ENCODE peak calls at places on chromosomes 7 and 10, in nine cellular contexts. H is activated T-helper 1 cell treated with anti-CD3 and anti-CD28 coated beads, Interleukin-2, amount 50 U/mL, for 16 hours; N is T-helper 1 cell; G is NCI-H510A; Q is NT2/D1; Z is nephron progenitor cell; O is heart left ventricle; S is stimulated activated naive B cell treated with anti-CD40 and anti-IgM and Interleukin-4, amounts not matched to agents 10 μg/mL and 1 μg/mL and 100 μg/mL, for 72 hours; D is activated T-cell treated with anti-CD3 and anti-CD28 coated beads for 1 hour. B is an unnamed sample.

GRCh38 chr7:129952164-129952652 is 552 bp downstream of the UBE2H start:
- DNase-seq in H (no peak), N (no peak), G (no peak), Q (no peak), Z (no peak), O (peak), S (peak), D (no peak), B (peak)

GRCh38 chr10:44316187-44316921 is 68.5 kb downstream of the CXCL12 start:
- DNase-seq in H (no peak), N (no peak), G (no peak), Q (no peak), Z (peak), O (no peak), S (no peak), D (no peak), B (no peak)

GRCh38 chr7:100481466-100481865 is 2.3 kb upstream of the NYAP1 start:
- DNase-seq in H (no peak), N (no peak), G (no peak), Q (no peak), Z (no peak), O (no peak), S (no peak), D (no peak), B (no peak)

GRCh38 chr7:25028370-25028971 is 48.5 kb upstream of the OSBPL3 start:
- DNase-seq in H (no peak), N (no peak), G (no peak), Q (no peak), Z (no peak), O (no peak), S (no peak), D (no peak), B (no peak)

GRCh38 chr10:82889703-82890102 is 1014.7 kb downstream of the NRG3 start:
- DNase-seq in H (no peak), N (no peak), G (no peak), Q (no peak), Z (no peak), O (no peak), S (no peak), D (no peak), B (no peak)

GRCh38 chr7:4794591-4795350 is 19.3 kb downstream of the AP5Z1 start:
- DNase-seq in H (no peak), N (no peak), G (no peak), Q (no peak), Z (no peak), O (no peak), S (no peak), D (no peak), B (no peak)

GRCh38 chr10:49050338-49050737 is 65.0 kb downstream of the VSTM4 start:
- DNase-seq in H (no peak), N (no peak), G (no peak), Q (no peak), Z (no peak), O (no peak), S (no peak), D (no peak), B (no peak)

GRCh38 chr7:92851732-92852131 is 15.4 kb upstream of the CDK6 start:
- DNase-seq in H (no peak), N (no peak), G (no peak), Q (no peak), Z (no peak), O (no peak), S (no peak), D (no peak), B (no peak)

B was measured in GM10248.